ENCODE peak calls at places on chromosome 15, in seven cellular contexts. L is IMR-90, V is neuronal stem cell, B is H9, I is H1, H is mesenchymal stem cell, N is trophoblast cell. O is an unnamed sample. For H3K79me1, the result is how much of the 10 kb centered on the place peaks cover.

GRCh38 chr15:59353994-59354951 is 18.4 kb downstream of the MYO1E start:
- DNase-seq in L (no peak), V (no peak), B (peak), I (peak), H (no peak), N (no peak), O (peak)

GRCh38 chr15:84600331-84600686 is 500 bp upstream of the ZSCAN2 start:
- DNase-seq in L (peak), V (no peak), B (peak), I (no peak), H (peak), N (peak), O (peak)

GRCh38 chr15:70033109-70033508 is 64.6 kb downstream of the TLE3 start:
- DNase-seq in L (no peak), V (no peak), B (no peak), I (no peak), H (no peak), N (peak), O (no peak)

GRCh38 chr15:95793226-95793625 is 537.3 kb upstream of the NR2F2 start:
- DNase-seq in L (no peak), V (no peak), B (no peak), I (no peak), H (no peak), N (peak), O (no peak)

GRCh38 chr15:65377105-65377975 is 462 bp downstream of the IGDCC3 start:
- DNase-seq in L (no peak), V (no peak), B (peak), I (no peak), H (peak), N (peak), O (peak)

GRCh38 chr15:94237903-94238302 is 6.5 kb downstream of the MCTP2 start:
- DNase-seq in L (peak), V (no peak), B (no peak), I (no peak), H (no peak), N (no peak), O (no peak)

GRCh38 chr15:35000511-35000910 is 12.4 kb upstream of the ZNF770 start:
- DNase-seq in L (peak), V (no peak), B (no peak), I (no peak), H (peak), N (peak), O (no peak)

GRCh38 chr15:60758961-60759729 is 280.2 kb upstream of the ICE2 start:
- DNase-seq in L (peak), V (no peak), B (no peak), I (no peak), H (peak), N (peak), O (no peak)

GRCh38 chr15:31977812-31978662 is 52.3 kb upstream of the CHRNA7 start:
- DNase-seq in L (peak), V (peak), B (peak), I (no peak), H (peak), N (peak), O (peak)

GRCh38 chr15:76056931-76057330 is 2.9 kb upstream of the TMEM266 start:
- DNase-seq in L (no peak), V (no peak), B (no peak), I (no peak), H (no peak), N (peak), O (peak)

GRCh38 chr15:67091073-67091965 is 25.9 kb downstream of the SMAD3 start:
- DNase-seq in L (peak), V (no peak), B (no peak), I (no peak), H (peak), N (no peak), O (no peak)

GRCh38 chr15:84929795-84930371 is 45.4 kb downstream of the SLC28A1 start:
- DNase-seq in L (peak), V (no peak), B (no peak), I (no peak), H (peak), N (peak), O (no peak)

GRCh38 chr15:64149424-64150235 is 1.9 kb upstream of the SNX22 start:
- DNase-seq in L (no peak), V (no peak), B (peak), I (no peak), H (peak), N (peak), O (peak)

GRCh38 chr15:31484986-31485385 is 158.4 kb downstream of the KLF13 start:
- DNase-seq in L (no peak), V (no peak), B (peak), I (no peak), H (no peak), N (no peak), O (no peak)

GRCh38 chr15:97909291-97909891 is 51.1 kb upstream of the ARRDC4 start:
- DNase-seq in L (peak), V (peak), B (peak), I (peak), H (peak), N (peak), O (peak)

GRCh38 chr15:90000175-90000923 is 775 bp upstream of the ZNF710 start:
- DNase-seq in L (peak), V (peak), B (no peak), I (no peak), H (peak), N (no peak), O (peak)

GRCh38 chr15:64883997-64884511 is 27.6 kb upstream of the ANKDD1A start:
- DNase-seq in L (peak), V (no peak), B (peak), I (no peak), H (peak), N (peak), O (no peak)

GRCh38 chr15:30956216-30956803 is 35.1 kb downstream of the MTMR10 start:
- DNase-seq in L (peak), V (no peak), B (no peak), I (no peak), H (no peak), N (peak), O (peak)

GRCh38 chr15:66878761-66879160 is 176.7 kb downstream of the SMAD6 start:
- DNase-seq in L (no peak), V (no peak), B (no peak), I (no peak), H (no peak), N (no peak), O (no peak)

GRCh38 chr15:21261965-21262850 is 178.1 kb downstream of the POTEB3 start:
- DNase-seq in L (no peak), V (no peak), B (no peak), I (no peak), H (no peak), N (no peak), O (no peak)

DNA sequence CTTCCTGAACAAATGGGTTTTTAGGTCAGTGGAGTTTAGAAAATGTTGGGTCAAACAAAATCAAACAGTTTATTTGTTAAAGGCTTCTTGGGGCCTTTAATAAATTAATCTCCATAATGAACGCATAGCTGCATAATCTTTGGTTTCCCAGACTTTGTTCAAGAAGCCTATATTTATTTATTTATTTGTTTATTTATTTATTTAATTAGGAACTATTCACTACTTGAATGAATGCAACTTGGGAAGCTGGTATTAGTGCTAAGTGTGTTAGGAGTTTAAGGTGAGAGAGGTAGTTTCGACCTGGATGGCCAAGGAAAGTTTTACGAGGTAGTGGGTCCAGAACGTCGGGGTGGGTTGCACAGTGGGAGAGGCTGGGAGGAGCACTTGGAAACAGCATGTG is 281.9 kb upstream of the C2CD4B start:
- DNase-seq in L (no peak), V (no peak), B (no peak), I (no peak), H (no peak), N (no peak), O (no peak)
- H3K79me1 ChIP-seq in L (under half), V (under half), B (under half), I (under half), H (under half), N (under half), O (under half)

GRCh38 chr15:82045179-82045891 is 483 bp downstream of the MEX3B start:
- DNase-seq in L (peak), V (peak), B (peak), I (no peak), H (peak), N (peak), O (peak)

GRCh38 chr15:82046668-82047492 is 1.1 kb upstream of the MEX3B start:
- DNase-seq in L (peak), V (peak), B (peak), I (peak), H (peak), N (peak), O (peak)

GRCh38 chr15:82048809-82049208 is 3.0 kb upstream of the MEX3B start:
- DNase-seq in L (no peak), V (no peak), B (no peak), I (no peak), H (no peak), N (no peak), O (no peak)

GRCh38 chr15:82045892-82046667 is at the start of gene MEX3B:
- DNase-seq in L (peak), V (peak), B (peak), I (peak), H (peak), N (peak), O (peak)

DNA sequence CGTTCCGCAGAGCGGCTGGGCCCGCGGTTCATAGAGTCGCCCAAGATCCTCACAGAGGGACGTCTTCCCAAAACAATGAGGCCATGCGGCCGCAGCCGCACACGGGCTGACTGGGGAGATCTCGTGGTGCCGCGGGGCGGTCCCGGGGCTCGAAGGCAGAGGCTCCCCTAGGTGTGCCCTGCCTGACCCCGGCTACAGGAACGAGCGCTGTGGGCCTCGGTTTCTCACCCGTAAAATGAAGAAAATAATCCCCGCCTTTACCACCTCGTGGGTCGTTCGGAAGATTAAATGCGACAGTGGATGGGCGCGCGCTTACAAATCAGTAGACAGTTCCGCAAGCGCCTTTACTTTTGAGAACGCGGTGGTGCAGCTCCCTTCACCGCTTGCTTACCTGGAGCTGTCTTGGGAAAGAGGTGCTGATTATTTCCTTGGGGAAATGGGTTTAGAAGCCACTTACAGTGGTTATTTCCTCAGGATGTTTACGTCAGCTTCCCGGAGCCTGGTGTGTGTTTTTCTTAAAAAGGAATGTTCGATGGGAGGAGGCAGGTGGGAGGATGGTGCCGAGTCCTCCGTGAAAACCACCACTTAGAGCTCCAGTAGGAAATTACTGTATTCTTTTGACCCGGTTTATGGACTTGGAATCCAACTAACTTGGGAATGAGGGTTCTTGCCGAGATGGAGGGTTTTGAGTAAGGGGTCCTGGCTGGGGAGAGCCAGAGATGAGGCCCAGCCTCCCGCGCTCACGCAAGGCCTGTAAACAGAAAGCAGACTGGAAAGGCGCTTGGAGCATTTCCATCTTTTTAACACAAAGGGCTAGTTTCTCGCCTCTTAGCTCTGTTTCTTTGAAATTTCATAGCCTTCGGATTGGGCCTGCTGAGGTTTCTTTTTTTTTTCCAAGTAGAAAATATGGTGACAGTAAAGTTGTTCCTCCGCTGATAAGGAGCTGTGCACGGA is 2.0 kb upstream of the MEX3B start:
- DNase-seq in L (peak), V (no peak), B (peak), I (no peak), H (peak), N (peak), O (peak)
- H3K79me1 ChIP-seq in L (under half), V (under half), B (under half), I (under half), H (under half), N (under half), O (under half)

GRCh38 chr15:68531794-68532193 is 47.0 kb upstream of the CORO2B start:
- DNase-seq in L (no peak), V (no peak), B (no peak), I (no peak), H (no peak), N (no peak), O (no peak)

GRCh38 chr15:68537097-68537496 is 41.7 kb upstream of the CORO2B start:
- DNase-seq in L (no peak), V (no peak), B (no peak), I (no peak), H (no peak), N (no peak), O (peak)

GRCh38 chr15:68537506-68537905 is 41.3 kb upstream of the CORO2B start:
- DNase-seq in L (peak), V (no peak), B (no peak), I (no peak), H (no peak), N (no peak), O (no peak)

GRCh38 chr15:68538291-68538690 is 40.5 kb upstream of the CORO2B start:
- DNase-seq in L (no peak), V (no peak), B (no peak), I (no peak), H (no peak), N (no peak), O (no peak)

GRCh38 chr15:68536331-68537095 is 42.3 kb upstream of the CORO2B start:
- DNase-seq in L (peak), V (no peak), B (no peak), I (no peak), H (peak), N (no peak), O (no peak)
- H3K79me1 ChIP-seq in L (under half), V (under half), B (under half), I (under half), H (under half), N (under half), O (under half)

GRCh38 chr15:71411538-71412482 is 296.5 kb downstream of the THSD4 start:
- DNase-seq in L (peak), V (no peak), B (no peak), I (no peak), H (peak), N (no peak), O (no peak)

GRCh38 chr15:71410347-71410746 is 295.1 kb downstream of the THSD4 start:
- DNase-seq in L (no peak), V (no peak), B (no peak), I (no peak), H (no peak), N (no peak), O (no peak)

GRCh38 chr15:71409541-71409940 is 294.3 kb downstream of the THSD4 start:
- DNase-seq in L (no peak), V (no peak), B (no peak), I (no peak), H (no peak), N (no peak), O (no peak)

GRCh38 chr15:71413419-71413818 is 298.1 kb downstream of the THSD4 start:
- DNase-seq in L (no peak), V (no peak), B (no peak), I (no peak), H (no peak), N (no peak), O (no peak)

GRCh38 chr15:71414778-71415177 is 299.5 kb downstream of the THSD4 start:
- DNase-seq in L (no peak), V (no peak), B (no peak), I (no peak), H (no peak), N (no peak), O (no peak)
- H3K79me1 ChIP-seq in L (under half), V (under half), B (under half), I (under half), H (under half), N (under half), O (under half)

DNA sequence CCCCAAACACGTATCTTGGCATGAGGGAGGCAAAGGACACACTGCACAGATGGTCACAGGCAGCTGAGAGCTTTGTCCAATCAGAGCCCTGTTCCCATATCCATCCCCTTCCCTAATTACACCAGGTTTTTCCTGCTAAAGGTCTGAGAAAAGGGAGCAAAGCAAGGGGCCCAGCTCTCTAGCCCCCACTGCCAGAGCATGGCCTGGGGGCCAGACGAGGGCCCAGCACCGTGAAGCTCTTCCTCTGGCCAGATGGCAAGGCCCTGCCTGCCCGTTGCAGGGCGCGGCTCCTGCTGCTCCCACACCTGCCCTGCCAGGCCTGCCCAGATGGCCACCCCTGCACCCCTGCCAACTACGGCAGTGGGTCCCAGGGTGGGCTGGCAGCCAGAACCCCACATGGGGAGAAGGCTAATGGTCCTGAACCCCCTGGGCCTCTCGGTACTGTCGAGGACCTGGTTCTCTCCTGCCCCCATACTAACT is 3.2 kb downstream of the SHF start:
- DNase-seq in L (no peak), V (no peak), B (no peak), I (no peak), H (no peak), N (no peak), O (no peak)
- H3K79me1 ChIP-seq in L (under half), V (under half), B (under half), I (under half), H (under half), N (under half), O (under half)

DNA sequence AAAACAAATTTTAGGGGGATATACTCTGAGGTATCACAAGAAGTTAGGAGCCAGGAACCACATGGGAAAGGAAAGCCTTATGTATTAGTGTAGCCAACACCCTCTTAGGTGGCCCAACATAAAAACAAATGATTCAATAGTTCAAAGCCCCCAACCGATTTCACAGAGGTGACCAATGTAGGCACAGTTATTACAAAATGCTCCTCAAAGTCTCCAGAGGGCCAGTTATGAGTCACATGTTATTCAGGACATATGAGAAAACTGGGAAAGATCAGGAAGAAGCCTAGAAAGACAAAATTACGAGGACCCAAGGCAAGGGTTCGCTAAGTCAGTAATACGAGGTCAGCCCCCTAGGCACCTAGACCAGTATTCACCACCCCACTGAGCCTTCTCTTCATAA is 29.9 kb upstream of the FBN1 start:
- DNase-seq in L (peak), V (no peak), B (no peak), I (no peak), H (no peak), N (peak), O (no peak)
- H3K79me1 ChIP-seq in L (under half), V (under half), B (under half), I (under half), H (under half), N (under half), O (under half)

DNA sequence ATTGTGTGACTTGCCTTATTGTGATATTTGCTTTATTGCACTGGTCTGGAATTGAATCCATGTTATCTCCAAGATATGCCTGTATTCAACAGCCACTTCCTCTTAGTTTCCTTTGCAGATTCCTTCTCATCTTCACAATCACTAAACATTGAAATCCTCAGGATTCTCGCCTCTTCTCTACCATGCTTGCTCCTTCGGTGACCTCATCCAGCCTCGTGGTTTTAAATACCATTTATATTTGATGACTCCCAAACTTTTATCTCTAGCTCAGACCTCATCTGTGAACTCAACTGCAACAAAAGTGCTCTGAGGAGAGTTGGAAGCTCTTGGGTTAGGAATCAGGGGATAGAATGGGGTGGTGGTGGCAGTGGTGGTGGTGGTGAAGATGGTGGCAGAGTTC is 19.9 kb downstream of the POLR2M start:
- DNase-seq in L (peak), V (no peak), B (no peak), I (no peak), H (no peak), N (no peak), O (no peak)
- H3K79me1 ChIP-seq in L (under half), V (under half), B (under half), I (under half), H (under half), N (under half), O (under half)